ENCODE peak calls at places on chromosomes 7 and 10, in four cellular contexts. One of them, this sample, is unnamed.
A peak's percentile ranks its signal among the peaks of the same experiment; 100 is the strongest.

GRCh38 chr10:62153191-62153590 is 115.5 kb downstream of the RTKN2 start:
- DNase-seq in tibial artery: no peak
- DNase-seq in spleen: no peak
- DNase-seq in heart left ventricle: no peak
- DNase-seq in this sample: no peak

GRCh38 chr7:103373866-103374643 is 26.6 kb downstream of the PSMC2 start:
- DNase-seq in tibial artery: no peak
- DNase-seq in spleen: no peak
- DNase-seq in heart left ventricle: no peak
- DNase-seq in this sample: no peak

GRCh38 chr10:111370101-111370500 is 293.3 kb downstream of the ADRA2A start:
- DNase-seq in tibial artery: no peak
- DNase-seq in spleen: no peak
- DNase-seq in heart left ventricle: no peak
- DNase-seq in this sample: no peak

GRCh38 chr7:134722786-134723322 is 56.6 kb upstream of the CALD1 start:
- DNase-seq in tibial artery: no peak
- DNase-seq in spleen: no peak
- DNase-seq in heart left ventricle: no peak
- DNase-seq in this sample: no peak

GRCh38 chr10:3995302-3996210 is 210.5 kb upstream of the KLF6 start:
- DNase-seq in tibial artery: no peak
- DNase-seq in spleen: no peak
- DNase-seq in heart left ventricle: no peak
- DNase-seq in this sample: no peak

GRCh38 chr10:117678106-117678505 is 135.6 kb downstream of the EMX2 start:
- DNase-seq in tibial artery: no peak
- DNase-seq in spleen: no peak
- DNase-seq in heart left ventricle: no peak
- DNase-seq in this sample: no peak

GRCh38 chr10:110005716-110006115 is 2.1 kb upstream of the ADD3 start:
- DNase-seq in tibial artery: peak; percentile 29
- DNase-seq in spleen: no peak
- DNase-seq in heart left ventricle: peak; percentile 67
- DNase-seq in this sample: peak; percentile 86

GRCh38 chr10:62268027-62268398 is 631 bp downstream of the RTKN2 start:
- DNase-seq in tibial artery: no peak
- DNase-seq in spleen: no peak
- DNase-seq in heart left ventricle: no peak
- DNase-seq in this sample: no peak

GRCh38 chr10:120423350-120424197 is 33.5 kb upstream of the PLPP4 start:
- DNase-seq in tibial artery: no peak
- DNase-seq in spleen: no peak
- DNase-seq in heart left ventricle: no peak
- DNase-seq in this sample: no peak

GRCh38 chr10:98848361-98848760 is 387.3 kb downstream of the HPSE2 start:
- DNase-seq in tibial artery: no peak
- DNase-seq in spleen: no peak
- DNase-seq in heart left ventricle: no peak
- DNase-seq in this sample: no peak

GRCh38 chr10:33216661-33217427 is 117.6 kb downstream of the NRP1 start:
- DNase-seq in tibial artery: no peak
- DNase-seq in spleen: no peak
- DNase-seq in heart left ventricle: no peak
- DNase-seq in this sample: no peak

GRCh38 chr7:601573-602340 is 82.1 kb upstream of the PDGFA start:
- DNase-seq in tibial artery: peak; percentile 65
- DNase-seq in spleen: peak; percentile 93
- DNase-seq in heart left ventricle: peak; percentile 80
- DNase-seq in this sample: peak; percentile 72

GRCh38 chr7:2012981-2013380 is 219.8 kb downstream of the MAD1L1 start:
- DNase-seq in tibial artery: peak; percentile 18
- DNase-seq in spleen: peak; percentile 63
- DNase-seq in heart left ventricle: peak; percentile 81
- DNase-seq in this sample: peak; percentile 16

GRCh38 chr7:7554021-7554432 is 12.7 kb upstream of the MIOS start:
- DNase-seq in tibial artery: no peak
- DNase-seq in spleen: no peak
- DNase-seq in heart left ventricle: no peak
- DNase-seq in this sample: no peak

GRCh38 chr10:97685395-97685958 is 1.6 kb downstream of the AVPI1 start:
- DNase-seq in tibial artery: no peak
- DNase-seq in spleen: no peak
- DNase-seq in heart left ventricle: no peak
- DNase-seq in this sample: no peak

GRCh38 chr7:43249808-43250145 is 137.3 kb downstream of the HECW1 start:
- DNase-seq in tibial artery: no peak
- DNase-seq in spleen: no peak
- DNase-seq in heart left ventricle: no peak
- DNase-seq in this sample: no peak

GRCh38 chr10:87850742-87851205 is 12.6 kb downstream of the KLLN start:
- DNase-seq in tibial artery: peak; percentile 57
- DNase-seq in spleen: peak; percentile 71
- DNase-seq in heart left ventricle: no peak
- DNase-seq in this sample: peak; percentile 77

GRCh38 chr10:35959103-35959740 is 317.1 kb upstream of the FZD8 start:
- DNase-seq in tibial artery: no peak
- DNase-seq in spleen: no peak
- DNase-seq in heart left ventricle: no peak
- DNase-seq in this sample: no peak

GRCh38 chr7:117777335-117778150 is 95.7 kb downstream of the CTTNBP2 start:
- DNase-seq in tibial artery: no peak
- DNase-seq in spleen: no peak
- DNase-seq in heart left ventricle: no peak
- DNase-seq in this sample: no peak

GRCh38 chr10:65355141-65355680 is 1570.6 kb upstream of the LRRTM3 start:
- DNase-seq in tibial artery: no peak
- DNase-seq in spleen: no peak
- DNase-seq in heart left ventricle: no peak
- DNase-seq in this sample: no peak

GRCh38 chr10:17943033-17943745 is 8.5 kb upstream of the SLC39A12 start:
- DNase-seq in tibial artery: no peak
- DNase-seq in spleen: no peak
- DNase-seq in heart left ventricle: no peak
- DNase-seq in this sample: no peak

GRCh38 chr10:5545778-5546710 is 21.3 kb downstream of the CALML3 start:
- DNase-seq in tibial artery: peak; percentile 83
- DNase-seq in spleen: peak; percentile 73
- DNase-seq in heart left ventricle: peak; percentile 68
- DNase-seq in this sample: peak; percentile 63

GRCh38 chr10:6416892-6417512 is 163.1 kb downstream of the PRKCQ start:
- DNase-seq in tibial artery: no peak
- DNase-seq in spleen: no peak
- DNase-seq in heart left ventricle: no peak
- DNase-seq in this sample: no peak

GRCh38 chr7:93117327-93117726 is 452 bp downstream of the SAMD9 start:
- DNase-seq in tibial artery: no peak
- DNase-seq in spleen: no peak
- DNase-seq in heart left ventricle: no peak
- DNase-seq in this sample: no peak

GRCh38 chr7:93117852-93118530 is at the start of gene SAMD9:
- DNase-seq in tibial artery: peak; percentile 62
- DNase-seq in spleen: no peak
- DNase-seq in heart left ventricle: no peak
- DNase-seq in this sample: no peak

GRCh38 chr7:93119191-93119905 is 1.6 kb upstream of the SAMD9 start:
- DNase-seq in tibial artery: no peak
- DNase-seq in spleen: no peak
- DNase-seq in heart left ventricle: no peak
- DNase-seq in this sample: no peak

GRCh38 chr7:93115796-93116195 is 2.0 kb downstream of the SAMD9 start:
- DNase-seq in tibial artery: no peak
- DNase-seq in spleen: no peak
- DNase-seq in heart left ventricle: no peak
- DNase-seq in this sample: no peak

DNA sequence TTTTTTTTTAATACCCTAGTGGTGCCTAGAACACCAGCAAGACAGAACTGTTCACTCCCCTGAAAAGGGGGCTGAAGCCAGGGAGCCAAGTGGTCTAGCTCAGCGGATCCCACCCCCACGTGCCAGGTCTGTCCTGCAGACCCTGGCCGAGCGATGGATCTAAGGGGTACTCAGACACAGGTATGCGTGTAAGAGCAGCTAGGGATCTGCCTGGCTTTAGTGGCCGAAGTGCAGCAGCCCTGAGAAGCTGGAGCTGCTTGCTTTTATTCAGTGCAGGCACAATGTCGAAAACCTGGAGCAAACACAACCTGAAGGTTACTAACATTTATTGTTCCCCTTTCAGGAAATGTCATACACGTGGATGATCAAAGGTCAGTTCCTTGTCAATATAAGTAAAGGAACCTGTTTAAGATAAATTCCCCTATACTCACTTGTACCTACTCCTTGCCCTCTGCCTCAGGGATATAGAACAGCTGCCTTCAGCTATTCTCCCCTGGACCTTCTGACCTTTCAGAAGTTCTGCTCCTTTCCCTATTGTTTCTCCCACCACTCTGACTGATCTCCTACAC is 3.3 kb upstream of the SAMD9 start:
- DNase-seq in tibial artery: no peak
- DNase-seq in spleen: no peak
- DNase-seq in heart left ventricle: no peak
- DNase-seq in this sample: no peak
- H3K27ac ChIP-seq in tibial artery: no peak overlapping the region
- H3K27ac ChIP-seq in spleen: no peak overlapping the region
- H3K27ac ChIP-seq in heart left ventricle: no peak overlapping the region
- H3K27ac ChIP-seq in this sample: no peak overlapping the region

GRCh38 chr10:43221419-43222293 is 45.2 kb downstream of the RASGEF1A start:
- DNase-seq in tibial artery: peak; percentile 7
- DNase-seq in spleen: peak; percentile 72
- DNase-seq in heart left ventricle: peak; percentile 53
- DNase-seq in this sample: peak; percentile 57
- H3K27me3 ChIP-seq in tibial artery: peaks cover 44% of the 10 kb centered on the region
- H3K27me3 ChIP-seq in spleen: peaks cover 14% of the 10 kb centered on the region
- H3K27me3 ChIP-seq in heart left ventricle: no peaks in the 10 kb centered on the region
- H3K27me3 ChIP-seq in this sample: no peaks in the 10 kb centered on the region

DNA sequence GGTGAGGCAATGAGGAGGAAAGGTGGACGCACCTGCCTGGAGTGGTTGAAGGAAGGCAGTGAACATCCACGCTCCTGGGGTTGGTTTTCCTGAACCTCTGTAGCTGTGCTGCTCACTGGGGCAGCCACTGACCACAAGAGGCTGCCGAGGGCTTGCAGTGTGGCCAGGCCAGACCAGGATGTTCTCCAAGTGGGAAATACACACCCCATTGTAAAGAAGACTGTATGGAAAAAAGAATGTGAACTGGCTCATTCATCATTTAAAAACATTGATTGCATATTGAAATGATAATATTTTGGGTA is 107.6 kb downstream of the SNX10 start:
- DNase-seq in tibial artery: peak; percentile 28
- DNase-seq in spleen: peak; percentile 82
- DNase-seq in heart left ventricle: peak; percentile 57
- DNase-seq in this sample: no peak
- TF ChIP-seq CTCF in tibial artery: peak; percentile 9
- TF ChIP-seq CTCF in spleen: peak; percentile 37
- TF ChIP-seq CTCF in heart left ventricle: no peak
- TF ChIP-seq CTCF in this sample: peak; percentile 40

GRCh38 chr7:140039071-140039470 is 23.7 kb downstream of the PARP12 start:
- DNase-seq in tibial artery: no peak
- DNase-seq in spleen: no peak
- DNase-seq in heart left ventricle: no peak
- DNase-seq in this sample: no peak

GRCh38 chr7:140042386-140042670 is 20.4 kb downstream of the PARP12 start:
- DNase-seq in tibial artery: no peak
- DNase-seq in spleen: no peak
- DNase-seq in heart left ventricle: no peak
- DNase-seq in this sample: no peak

GRCh38 chr7:140039896-140040295 is 22.9 kb downstream of the PARP12 start:
- DNase-seq in tibial artery: no peak
- DNase-seq in spleen: no peak
- DNase-seq in heart left ventricle: no peak
- DNase-seq in this sample: no peak

GRCh38 chr7:140044251-140044650 is 18.5 kb downstream of the PARP12 start:
- DNase-seq in tibial artery: no peak
- DNase-seq in spleen: no peak
- DNase-seq in heart left ventricle: no peak
- DNase-seq in this sample: no peak

DNA sequence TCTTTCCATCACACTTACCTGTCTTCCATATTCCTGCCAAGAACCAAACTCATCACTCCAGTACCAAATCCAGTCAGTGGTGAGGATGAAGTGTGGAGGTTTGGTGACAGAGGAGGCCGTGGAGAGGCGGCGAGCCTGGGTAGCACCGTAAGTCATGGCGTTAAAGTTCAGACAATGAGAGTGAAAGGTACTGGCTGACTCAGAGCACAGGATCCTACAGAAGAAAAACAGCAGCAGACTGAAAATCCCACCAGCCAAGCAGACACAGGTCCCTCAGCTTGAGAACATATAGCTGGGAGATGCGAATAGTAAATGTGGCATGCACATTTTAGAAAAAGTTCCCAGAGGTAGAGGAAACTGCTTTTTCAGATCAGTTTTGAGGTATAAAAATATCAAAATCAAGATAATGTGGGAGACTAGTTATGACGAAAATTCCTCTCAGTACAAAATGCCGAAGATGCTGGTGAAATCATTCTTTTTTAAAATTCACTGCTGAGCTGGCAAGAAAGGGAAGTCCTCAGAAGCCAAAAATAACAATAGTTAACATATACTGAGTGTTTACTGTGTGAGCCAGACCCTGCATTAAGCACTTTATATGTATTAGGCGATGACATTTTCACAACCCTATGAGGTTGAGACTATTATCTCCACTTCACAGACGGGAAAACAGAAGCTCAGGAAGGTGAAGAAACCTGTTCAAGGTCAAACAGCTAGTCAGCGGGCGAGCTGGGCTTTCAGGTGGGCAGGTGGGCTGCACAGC is 20.9 kb downstream of the PARP12 start:
- DNase-seq in tibial artery: no peak
- DNase-seq in spleen: no peak
- DNase-seq in heart left ventricle: no peak
- DNase-seq in this sample: no peak
- H3K27ac ChIP-seq in tibial artery: no peak overlapping the region
- H3K27ac ChIP-seq in spleen: no peak overlapping the region
- H3K27ac ChIP-seq in heart left ventricle: no peak overlapping the region
- H3K27ac ChIP-seq in this sample: no peak overlapping the region

This sample was measured in upper lobe of left lung.